ENCODE peak calls at places on chromosomes 3 and 15, in eight cellular contexts. Z is body of pancreas, C is Panc1, I is esophagus muscularis mucosa, U is cardiac fibroblast, Q is fibroblast of mammary gland, V is AG10803, G is transverse colon. D is an unnamed sample.
A peak's percentile ranks its signal among the peaks of the same experiment; 100 is the strongest.

GRCh38 chr3:71912839-71913495 is 128.0 kb upstream of the PROK2 start:
- DNase-seq in Z (no peak), U (no peak), V (no peak), Q (peak; percentile 15), I (no peak), C (no peak), G (no peak), D (no peak)

GRCh38 chr3:108406661-108407206 is 103.7 kb downstream of the MYH15 start:
- DNase-seq in I (no peak), Q (peak; percentile 82), C (peak; percentile 75), U (peak; percentile 83), G (peak; percentile 60), Z (peak; percentile 23), V (peak; percentile 76), D (peak; percentile 64)

GRCh38 chr3:177279118-177279815 is 82.0 kb upstream of the TBL1XR1 start:
- DNase-seq in U (no peak), G (no peak), Q (no peak), V (no peak), I (no peak), Z (no peak), C (no peak), D (no peak)

GRCh38 chr3:8608041-8608790 is 36.4 kb downstream of the SSUH2 start:
- DNase-seq in C (no peak), I (no peak), Z (no peak), Q (no peak), V (no peak), G (no peak), U (no peak), D (no peak)

GRCh38 chr3:151552589-151552988 is 91.7 kb upstream of the IGSF10 start:
- DNase-seq in Z (no peak), G (no peak), V (no peak), I (no peak), U (peak; percentile 30), C (no peak), Q (no peak), D (no peak)

GRCh38 chr3:160090653-160091052 is 102.0 kb downstream of the IL12A start:
- DNase-seq in Z (no peak), Q (no peak), G (no peak), U (no peak), C (no peak), I (no peak), V (no peak), D (no peak)

GRCh38 chr15:70722266-70723123 is 40.9 kb downstream of the UACA start:
- DNase-seq in Q (peak; percentile 71), Z (no peak), V (peak; percentile 77), C (no peak), G (no peak), I (no peak), U (peak; percentile 85), D (peak; percentile 59)

GRCh38 chr3:182139627-182140357 is 428.1 kb downstream of the SOX2 start:
- DNase-seq in I (no peak), U (no peak), Z (no peak), Q (no peak), C (no peak), V (no peak), G (no peak), D (no peak)

GRCh38 chr15:89852342-89853005 is 37.8 kb upstream of the ANPEP start:
- DNase-seq in I (no peak), Z (no peak), U (no peak), G (peak; percentile 45), V (no peak), C (no peak), Q (no peak), D (no peak)

GRCh38 chr15:78620021-78620838 is 566 bp downstream of the CHRNA3 start:
- DNase-seq in V (no peak), I (no peak), Z (no peak), C (no peak), G (no peak), U (peak; percentile 17), Q (no peak), D (peak; percentile 91)

GRCh38 chr3:135991621-135992020 is 26.1 kb downstream of the PPP2R3A start:
- DNase-seq in Z (no peak), G (no peak), I (no peak), Q (peak; percentile 26), C (no peak), V (no peak), U (peak; percentile 47), D (no peak)

GRCh38 chr15:38430106-38430760 is 23.7 kb upstream of the FAM98B start:
- DNase-seq in V (no peak), U (no peak), Q (no peak), G (no peak), C (no peak), I (no peak), Z (no peak), D (no peak)

GRCh38 chr15:60477991-60478632 is 830 bp downstream of the ICE2 start:
- DNase-seq in Q (peak; percentile 41), V (peak; percentile 34), C (no peak), G (no peak), Z (no peak), I (no peak), U (peak; percentile 41), D (peak; percentile 55)

GRCh38 chr15:89303986-89304385 is 30.6 kb downstream of the POLG start:
- DNase-seq in G (no peak), Z (no peak), V (no peak), I (no peak), C (no peak), Q (no peak), U (no peak), D (peak; percentile 36)

GRCh38 chr15:79970921-79971434 is at the start of gene BCL2A1:
- DNase-seq in V (peak; percentile 83), G (peak; percentile 17), Q (peak; percentile 95), U (peak; percentile 96), Z (no peak), I (no peak), C (peak; percentile 93), D (peak; percentile 81)

GRCh38 chr3:149085828-149086231 is 503 bp downstream of the HLTF start:
- DNase-seq in U (peak; percentile 41), I (no peak), G (no peak), Q (peak; percentile 42), C (peak; percentile 30), V (peak; percentile 27), Z (no peak), D (peak; percentile 76)

GRCh38 chr15:89500397-89501270 is 4.3 kb upstream of the RHCG start:
- DNase-seq in Z (no peak), G (no peak), I (no peak), U (no peak), C (no peak), V (no peak), Q (no peak), D (no peak)

GRCh38 chr3:98199020-98199419 is 32.5 kb downstream of the OR5H15 start:
- DNase-seq in V (no peak), C (no peak), I (no peak), G (no peak), U (no peak), Q (no peak), Z (no peak), D (no peak)

GRCh38 chr3:148720873-148721272 is 23.2 kb downstream of the AGTR1 start:
- DNase-seq in G (no peak), Z (no peak), V (no peak), I (no peak), Q (no peak), C (no peak), U (no peak), D (no peak)

GRCh38 chr3:105863608-105864007 is 5.2 kb downstream of the CBLB start:
- DNase-seq in U (no peak), C (no peak), Z (no peak), Q (no peak), I (no peak), G (no peak), V (no peak), D (no peak)

GRCh38 chr3:105865867-105866350 is 2.9 kb downstream of the CBLB start:
- DNase-seq in G (no peak), Z (no peak), V (no peak), C (no peak), Q (no peak), I (no peak), U (no peak), D (no peak)

GRCh38 chr3:105860649-105861048 is 8.2 kb downstream of the CBLB start:
- DNase-seq in I (no peak), V (no peak), U (no peak), Z (no peak), Q (no peak), G (no peak), C (no peak), D (no peak)

GRCh38 chr3:105865016-105865623 is 3.7 kb downstream of the CBLB start:
- DNase-seq in V (no peak), I (no peak), G (no peak), U (peak; percentile 45), Q (no peak), C (no peak), Z (no peak), D (no peak)

GRCh38 chr3:105862217-105862616 is 6.6 kb downstream of the CBLB start:
- DNase-seq in I (no peak), Q (no peak), U (no peak), V (no peak), Z (no peak), G (no peak), C (no peak), D (no peak)
- H3K4me3 ChIP-seq in I (no peak overlapping the region), Q (no peak overlapping the region), U (no peak overlapping the region), V (no peak overlapping the region), Z (no peak overlapping the region), G (no peak overlapping the region), C (no peak overlapping the region), D (no peak overlapping the region)

GRCh38 chr15:95448531-95449210 is 881.8 kb upstream of the NR2F2 start:
- DNase-seq in I (no peak), G (no peak), Q (peak; percentile 81), Z (no peak), V (peak; percentile 21), U (peak; percentile 78), C (no peak), D (no peak)
- H3K4me3 ChIP-seq in I (no peak overlapping the region), G (no peak overlapping the region), Q (no peak overlapping the region), Z (no peak overlapping the region), V (no peak overlapping the region), U (no peak overlapping the region), C (no peak overlapping the region), D (no peak overlapping the region)

DNA sequence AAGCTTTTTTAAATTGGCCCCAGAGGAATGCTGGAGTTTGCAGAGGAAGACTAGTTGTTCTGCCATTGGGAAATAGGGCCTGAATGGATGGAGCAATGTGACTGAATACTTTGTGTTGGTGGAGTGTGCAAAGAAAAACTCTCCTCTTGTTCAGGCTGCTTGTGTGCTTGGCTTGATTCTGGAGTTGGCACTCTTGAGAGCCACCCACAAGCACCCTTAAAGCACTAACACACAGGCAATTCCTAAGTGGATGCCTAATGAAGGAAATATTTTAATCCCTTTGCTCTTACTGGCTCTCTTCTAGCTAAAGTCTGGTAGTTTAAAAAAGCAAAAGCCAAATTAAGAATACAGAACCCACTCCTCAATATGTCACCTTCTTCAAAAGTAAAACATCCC is 304.4 kb upstream of the C2CD4B start:
- DNase-seq in C (no peak), Z (no peak), I (no peak), U (no peak), V (peak; percentile 88), Q (peak; percentile 51), G (no peak), D (peak; percentile 82)
- H3K4me3 ChIP-seq in C (no peak overlapping the region), Z (no peak overlapping the region), I (no peak overlapping the region), U (no peak overlapping the region), V (no peak overlapping the region), Q (no peak overlapping the region), G (no peak overlapping the region), D (peak overlapping the region; percentile 4)

DNA sequence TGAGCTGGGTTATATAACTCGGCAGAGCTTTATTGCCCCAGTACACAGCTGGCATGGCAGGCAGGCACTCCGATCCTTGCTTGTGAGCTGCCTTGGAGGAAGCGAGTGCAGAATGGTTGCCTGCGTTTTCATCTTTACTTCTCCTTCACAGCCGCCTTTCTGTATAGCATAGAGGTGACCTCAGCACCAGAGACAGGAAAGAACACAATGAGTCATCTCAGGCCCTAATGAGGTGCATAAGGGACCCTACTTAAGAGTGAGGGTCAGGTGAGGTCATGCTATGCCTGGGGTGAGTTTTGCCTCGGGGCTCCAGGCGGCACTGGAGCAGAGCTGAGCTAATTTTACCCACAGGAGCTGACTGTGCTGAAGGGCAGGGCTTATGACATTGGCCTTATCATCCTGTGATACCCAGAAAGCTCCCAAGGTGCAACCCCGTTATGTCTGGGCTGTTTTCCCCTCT is 43.5 kb downstream of the LPP start:
- DNase-seq in C (no peak), Z (no peak), I (no peak), Q (no peak), V (no peak), G (no peak), U (no peak), D (no peak)
- H3K4me3 ChIP-seq in C (no peak overlapping the region), Z (no peak overlapping the region), I (no peak overlapping the region), Q (no peak overlapping the region), V (no peak overlapping the region), G (no peak overlapping the region), U (no peak overlapping the region), D (no peak overlapping the region)